ENCODE peak calls at places on chromosome 10, in four cellular contexts. W, Y, H and E are unnamed samples.

GRCh38 chr10:106535304-106535964 is 629.1 kb downstream of the SORCS1 start:
- DNase-seq in H (no peak), W (no peak), Y (no peak), E (no peak)

GRCh38 chr10:125187238-125188194 is 27.2 kb upstream of the CTBP2 start:
- DNase-seq in Y (no peak), H (no peak), W (no peak), E (no peak)

GRCh38 chr10:109633846-109634245 is 289.5 kb downstream of the XPNPEP1 start:
- DNase-seq in Y (no peak), W (no peak), H (peak), E (no peak)

GRCh38 chr10:58299580-58299979 is 30.6 kb downstream of the CISD1 start:
- DNase-seq in Y (no peak), H (peak), W (peak), E (peak)

GRCh38 chr10:767211-767610 is 77.7 kb upstream of the DIP2C start:
- DNase-seq in H (no peak), W (no peak), Y (no peak), E (no peak)

GRCh38 chr10:70274643-70275042 is 9.2 kb downstream of the NPFFR1 start:
- DNase-seq in H (no peak), W (peak), Y (peak), E (no peak)

GRCh38 chr10:100341953-100342626 is 4.9 kb upstream of the SCD start:
- DNase-seq in Y (no peak), H (peak), W (peak), E (peak)

GRCh38 chr10:105577865-105578607 is 936.9 kb downstream of the SORCS3 start:
- DNase-seq in W (no peak), Y (no peak), H (no peak), E (no peak)

GRCh38 chr10:14670551-14671240 is 104.0 kb downstream of the FAM107B start:
- DNase-seq in Y (peak), W (no peak), H (no peak), E (no peak)

GRCh38 chr10:109427421-109427820 is 495.9 kb downstream of the XPNPEP1 start:
- DNase-seq in H (no peak), Y (no peak), W (no peak), E (no peak)

GRCh38 chr10:25753776-25754175 is 180.3 kb upstream of the MYO3A start:
- DNase-seq in H (no peak), W (peak), Y (no peak), E (no peak)

GRCh38 chr10:79380125-79380917 is 33.1 kb downstream of the PPIF start:
- DNase-seq in H (no peak), Y (peak), W (peak), E (no peak)

GRCh38 chr10:28278842-28279241 is 24.0 kb downstream of the MPP7 start:
- DNase-seq in H (no peak), Y (no peak), W (no peak), E (no peak)

GRCh38 chr10:31896972-31897384 is 31.7 kb downstream of the ARHGAP12 start:
- DNase-seq in Y (no peak), H (no peak), W (peak), E (peak)